ENCODE peak calls at places on chromosomes 11 and 22, in nine cellular contexts. O is activated T-helper 1 cell treated with anti-CD3 and anti-CD28 coated beads, Interleukin-2, amount 50 U/mL, for 16 hours; H is stimulated activated CD4-positive, alpha-beta T cell treated with anti-CD3 and anti-CD28 coated beads, Interleukin-12 subunit alpha, Interleukin-12 subunit beta, amount 100 ng/mL, for 24 hours; S is ELR; C is endothelial cell; U is occipital lobe; V is NCI-H2081; G is midbrain; R is kidney glomerular epithelial cell. T is an unnamed sample.

GRCh38 chr22:45065726-45066125 is 55.9 kb upstream of the PHF21B start:
- DNase-seq in V (no peak), G (no peak), H (no peak), U (no peak), C (no peak), O (no peak), S (no peak), R (no peak), T (no peak)

GRCh38 chr11:121577106-121577505 is 124.3 kb upstream of the SORL1-AS1 start:
- DNase-seq in G (no peak), H (no peak), C (no peak), S (no peak), V (no peak), U (no peak), R (no peak), O (no peak), T (no peak)

GRCh38 chr22:24437091-24437490 is 9.7 kb downstream of the ADORA2A start:
- DNase-seq in R (no peak), C (no peak), G (no peak), H (no peak), S (no peak), U (no peak), O (no peak), V (no peak), T (no peak)

GRCh38 chr11:10657308-10658271 is 36.0 kb downstream of the IRAG1 start:
- DNase-seq in R (peak; percentile 69), H (no peak), V (no peak), S (peak; percentile 74), G (no peak), U (no peak), C (no peak), O (no peak), T (no peak)

GRCh38 chr11:128572965-128573364 is 14.4 kb downstream of the ETS1 start:
- DNase-seq in V (no peak), U (no peak), R (no peak), G (no peak), O (no peak), H (no peak), S (no peak), C (no peak), T (no peak)

GRCh38 chr11:134513585-134514120 is 101.6 kb upstream of the B3GAT1 start:
- DNase-seq in U (no peak), V (no peak), R (no peak), H (no peak), G (no peak), O (no peak), C (no peak), S (no peak), T (no peak)

GRCh38 chr22:32661737-32662586 is 139.5 kb upstream of the TIMP3 start:
- DNase-seq in G (no peak), H (no peak), C (no peak), S (peak; percentile 70), U (no peak), R (no peak), O (no peak), V (no peak), T (no peak)

GRCh38 chr11:114290503-114291239 is 5.5 kb upstream of the NNMT start:
- DNase-seq in G (no peak), V (no peak), R (no peak), O (no peak), U (no peak), H (no peak), C (no peak), S (peak; percentile 45), T (no peak)

GRCh38 chr11:3920148-3920852 is 64.8 kb downstream of the STIM1 start:
- DNase-seq in G (no peak), R (no peak), C (no peak), V (no peak), H (peak; percentile 51), S (peak; percentile 70), U (no peak), O (peak; percentile 36), T (no peak)

GRCh38 chr11:57971272-57972012 is 52.2 kb upstream of the OR9Q1 start:
- DNase-seq in R (no peak), C (no peak), G (no peak), V (no peak), S (no peak), H (no peak), U (no peak), O (no peak), T (no peak)

GRCh38 chr11:1406571-1407485 is 17.1 kb downstream of the BRSK2 start:
- DNase-seq in O (no peak), V (no peak), R (no peak), U (peak; percentile 71), H (no peak), C (no peak), S (no peak), G (no peak), T (no peak)

GRCh38 chr11:67022961-67023956 is at the start of gene SYT12:
- DNase-seq in G (peak; percentile 5), U (peak; percentile 52), R (no peak), V (no peak), S (no peak), H (no peak), C (no peak), O (no peak), T (no peak)

T was measured in omental fat pad.